ENCODE peak calls at places on chromosomes 5 and 9, in eight cellular contexts. W is anterior cingulate cortex; Z is stimulated activated CD4-positive, alpha-beta T cell treated with anti-CD3 and anti-CD28 coated beads, Interleukin-15, amount 100 ng/mL, for 24 hours; C is NAMALWA; E is GM12865; R is CD8-positive, alpha-beta T cell; G is IMR-90; H is DMS153. P is an unnamed sample.

GRCh38 chr5:168076561-168076991 is 214.9 kb upstream of the WWC1 start:
- DNase-seq in R (no peak), G (peak; percentile 13), C (peak; percentile 48), E (peak; percentile 36), W (no peak), H (no peak), Z (peak; percentile 22), P (no peak)

GRCh38 chr9:97633859-97634485 is 351 bp downstream of the NCBP1 start:
- DNase-seq in R (no peak), C (peak; percentile 50), G (peak; percentile 5), W (no peak), Z (no peak), E (peak; percentile 29), H (no peak), P (no peak)

GRCh38 chr9:133671371-133671770 is 35.2 kb downstream of the DBH start:
- DNase-seq in H (no peak), G (no peak), E (no peak), Z (no peak), C (no peak), W (no peak), R (no peak), P (no peak)

GRCh38 chr5:1788828-1789227 is 10.8 kb downstream of the MRPL36 start:
- DNase-seq in E (no peak), H (no peak), Z (no peak), R (no peak), W (no peak), C (no peak), G (no peak), P (no peak)

GRCh38 chr5:126044111-126044668 is 379.0 kb upstream of the GRAMD2B start:
- DNase-seq in Z (no peak), H (peak; percentile 91), G (peak; percentile 37), R (no peak), W (no peak), C (no peak), E (no peak), P (no peak)

GRCh38 chr5:92801921-92802320 is 779.1 kb downstream of the NR2F1-AS1 start:
- DNase-seq in W (no peak), G (no peak), C (no peak), H (peak; percentile 68), Z (no peak), R (no peak), E (no peak), P (no peak)

GRCh38 chr5:537621-538071 is 13.4 kb upstream of the SLC9A3 start:
- DNase-seq in Z (no peak), G (no peak), E (no peak), C (no peak), W (no peak), H (no peak), R (no peak), P (no peak)

GRCh38 chr5:66442951-66443445 is 153.2 kb upstream of the MAST4 start:
- DNase-seq in H (no peak), C (no peak), W (no peak), Z (no peak), E (no peak), R (no peak), G (no peak), P (no peak)

GRCh38 chr9:23172979-23173637 is 652.9 kb downstream of the ELAVL2 start:
- DNase-seq in R (no peak), C (no peak), Z (no peak), W (no peak), G (no peak), E (no peak), H (no peak), P (no peak)

GRCh38 chr5:177419045-177419444 is 7.4 kb upstream of the GRK6 start:
- DNase-seq in H (no peak), E (no peak), G (peak; percentile 81), R (no peak), Z (no peak), C (no peak), W (no peak), P (no peak)

GRCh38 chr5:136149891-136150290 is 17.2 kb downstream of the SMAD5 start:
- DNase-seq in G (no peak), W (no peak), C (no peak), H (no peak), Z (no peak), R (no peak), E (no peak), P (no peak)

P was measured in GM13976.